ENCODE peak calls at places on chromosomes 6 and 20, in nine cellular contexts. One of them, this sample, is unnamed.

GRCh38 chr6:83708546-83708969 is 343 bp downstream of the SNAP91 start:
- DNase-seq in NK-92 treated with Interleukin-12 subunit alpha and Interleukin-12 subunit beta, amount 100 ng/mL, for 24 hours: no peak
- DNase-seq in HT1080: no peak
- DNase-seq in NCI-H460: no peak
- DNase-seq in amniotic epithelial cell: peak; percentile 9
- DNase-seq in WTC11: peak; percentile 50
- DNase-seq in activated CD4-positive, alpha-beta T cell treated with anti-CD3 and anti-CD28 coated beads, Interleukin-2, amount 50 U/mL, for 24 hours: no peak
- DNase-seq in stimulated activated CD4-positive, alpha-beta T cell treated with anti-CD3 and anti-CD28 coated beads, Interleukin-4, amount 100 ng/mL, for 1 hour: no peak
- DNase-seq in Calu3: no peak
- DNase-seq in this sample: peak; percentile 13

GRCh38 chr6:292506-293184 is 358 bp downstream of the DUSP22 start:
- DNase-seq in Calu3: peak; percentile 36
- DNase-seq in activated CD4-positive, alpha-beta T cell treated with anti-CD3 and anti-CD28 coated beads, Interleukin-2, amount 50 U/mL, for 24 hours: peak; percentile 59
- DNase-seq in WTC11: peak; percentile 64
- DNase-seq in HT1080: peak; percentile 38
- DNase-seq in stimulated activated CD4-positive, alpha-beta T cell treated with anti-CD3 and anti-CD28 coated beads, Interleukin-4, amount 100 ng/mL, for 1 hour: peak; percentile 73
- DNase-seq in NCI-H460: peak; percentile 49
- DNase-seq in NK-92 treated with Interleukin-12 subunit alpha and Interleukin-12 subunit beta, amount 100 ng/mL, for 24 hours: no peak
- DNase-seq in amniotic epithelial cell: peak; percentile 29
- DNase-seq in this sample: no peak

GRCh38 chr20:50048420-50049166 is 64.4 kb downstream of the UBE2V1 start:
- DNase-seq in NCI-H460: no peak
- DNase-seq in amniotic epithelial cell: no peak
- DNase-seq in activated CD4-positive, alpha-beta T cell treated with anti-CD3 and anti-CD28 coated beads, Interleukin-2, amount 50 U/mL, for 24 hours: no peak
- DNase-seq in WTC11: no peak
- DNase-seq in Calu3: no peak
- DNase-seq in HT1080: no peak
- DNase-seq in NK-92 treated with Interleukin-12 subunit alpha and Interleukin-12 subunit beta, amount 100 ng/mL, for 24 hours: peak; percentile 22
- DNase-seq in stimulated activated CD4-positive, alpha-beta T cell treated with anti-CD3 and anti-CD28 coated beads, Interleukin-4, amount 100 ng/mL, for 1 hour: no peak
- DNase-seq in this sample: no peak

GRCh38 chr20:33306807-33307206 is 23.8 kb downstream of the BPIFB1 start:
- DNase-seq in amniotic epithelial cell: no peak
- DNase-seq in HT1080: no peak
- DNase-seq in Calu3: no peak
- DNase-seq in stimulated activated CD4-positive, alpha-beta T cell treated with anti-CD3 and anti-CD28 coated beads, Interleukin-4, amount 100 ng/mL, for 1 hour: no peak
- DNase-seq in NCI-H460: no peak
- DNase-seq in activated CD4-positive, alpha-beta T cell treated with anti-CD3 and anti-CD28 coated beads, Interleukin-2, amount 50 U/mL, for 24 hours: no peak
- DNase-seq in NK-92 treated with Interleukin-12 subunit alpha and Interleukin-12 subunit beta, amount 100 ng/mL, for 24 hours: no peak
- DNase-seq in WTC11: no peak
- DNase-seq in this sample: no peak

GRCh38 chr6:109869398-109870165 is 108.5 kb upstream of the GPR6 start:
- DNase-seq in stimulated activated CD4-positive, alpha-beta T cell treated with anti-CD3 and anti-CD28 coated beads, Interleukin-4, amount 100 ng/mL, for 1 hour: no peak
- DNase-seq in amniotic epithelial cell: peak; percentile 7
- DNase-seq in HT1080: peak; percentile 8
- DNase-seq in WTC11: no peak
- DNase-seq in NK-92 treated with Interleukin-12 subunit alpha and Interleukin-12 subunit beta, amount 100 ng/mL, for 24 hours: no peak
- DNase-seq in activated CD4-positive, alpha-beta T cell treated with anti-CD3 and anti-CD28 coated beads, Interleukin-2, amount 50 U/mL, for 24 hours: no peak
- DNase-seq in NCI-H460: no peak
- DNase-seq in Calu3: no peak
- DNase-seq in this sample: no peak

GRCh38 chr6:169328112-169328801 is 74.6 kb upstream of the THBS2 start:
- DNase-seq in NCI-H460: no peak
- DNase-seq in WTC11: no peak
- DNase-seq in amniotic epithelial cell: peak; percentile 96
- DNase-seq in Calu3: no peak
- DNase-seq in activated CD4-positive, alpha-beta T cell treated with anti-CD3 and anti-CD28 coated beads, Interleukin-2, amount 50 U/mL, for 24 hours: no peak
- DNase-seq in NK-92 treated with Interleukin-12 subunit alpha and Interleukin-12 subunit beta, amount 100 ng/mL, for 24 hours: no peak
- DNase-seq in stimulated activated CD4-positive, alpha-beta T cell treated with anti-CD3 and anti-CD28 coated beads, Interleukin-4, amount 100 ng/mL, for 1 hour: no peak
- DNase-seq in HT1080: peak; percentile 69
- DNase-seq in this sample: no peak

GRCh38 chr20:38489181-38489580 is 16.5 kb downstream of the RALGAPB start:
- DNase-seq in NK-92 treated with Interleukin-12 subunit alpha and Interleukin-12 subunit beta, amount 100 ng/mL, for 24 hours: no peak
- DNase-seq in WTC11: no peak
- DNase-seq in HT1080: no peak
- DNase-seq in amniotic epithelial cell: no peak
- DNase-seq in activated CD4-positive, alpha-beta T cell treated with anti-CD3 and anti-CD28 coated beads, Interleukin-2, amount 50 U/mL, for 24 hours: no peak
- DNase-seq in stimulated activated CD4-positive, alpha-beta T cell treated with anti-CD3 and anti-CD28 coated beads, Interleukin-4, amount 100 ng/mL, for 1 hour: no peak
- DNase-seq in Calu3: no peak
- DNase-seq in NCI-H460: no peak
- DNase-seq in this sample: no peak

GRCh38 chr6:21666200-21666671 is 72.7 kb downstream of the SOX4 start:
- DNase-seq in HT1080: no peak
- DNase-seq in WTC11: peak; percentile 84
- DNase-seq in Calu3: no peak
- DNase-seq in amniotic epithelial cell: no peak
- DNase-seq in activated CD4-positive, alpha-beta T cell treated with anti-CD3 and anti-CD28 coated beads, Interleukin-2, amount 50 U/mL, for 24 hours: no peak
- DNase-seq in stimulated activated CD4-positive, alpha-beta T cell treated with anti-CD3 and anti-CD28 coated beads, Interleukin-4, amount 100 ng/mL, for 1 hour: no peak
- DNase-seq in NCI-H460: no peak
- DNase-seq in NK-92 treated with Interleukin-12 subunit alpha and Interleukin-12 subunit beta, amount 100 ng/mL, for 24 hours: no peak
- DNase-seq in this sample: peak; percentile 19

GRCh38 chr20:58264271-58264670 is 35.8 kb upstream of the ANKRD60 start:
- DNase-seq in WTC11: no peak
- DNase-seq in NCI-H460: no peak
- DNase-seq in NK-92 treated with Interleukin-12 subunit alpha and Interleukin-12 subunit beta, amount 100 ng/mL, for 24 hours: no peak
- DNase-seq in stimulated activated CD4-positive, alpha-beta T cell treated with anti-CD3 and anti-CD28 coated beads, Interleukin-4, amount 100 ng/mL, for 1 hour: no peak
- DNase-seq in amniotic epithelial cell: no peak
- DNase-seq in HT1080: no peak
- DNase-seq in activated CD4-positive, alpha-beta T cell treated with anti-CD3 and anti-CD28 coated beads, Interleukin-2, amount 50 U/mL, for 24 hours: no peak
- DNase-seq in Calu3: no peak
- DNase-seq in this sample: no peak

GRCh38 chr20:8132632-8133587 is 844 bp downstream of the PLCB1 start:
- DNase-seq in amniotic epithelial cell: no peak
- DNase-seq in Calu3: no peak
- DNase-seq in NCI-H460: no peak
- DNase-seq in HT1080: no peak
- DNase-seq in activated CD4-positive, alpha-beta T cell treated with anti-CD3 and anti-CD28 coated beads, Interleukin-2, amount 50 U/mL, for 24 hours: no peak
- DNase-seq in NK-92 treated with Interleukin-12 subunit alpha and Interleukin-12 subunit beta, amount 100 ng/mL, for 24 hours: no peak
- DNase-seq in WTC11: peak; percentile 28
- DNase-seq in stimulated activated CD4-positive, alpha-beta T cell treated with anti-CD3 and anti-CD28 coated beads, Interleukin-4, amount 100 ng/mL, for 1 hour: peak; percentile 5
- DNase-seq in this sample: no peak

GRCh38 chr6:1123406-1123805 is 188.5 kb upstream of the FOXQ1 start:
- DNase-seq in activated CD4-positive, alpha-beta T cell treated with anti-CD3 and anti-CD28 coated beads, Interleukin-2, amount 50 U/mL, for 24 hours: no peak
- DNase-seq in WTC11: no peak
- DNase-seq in stimulated activated CD4-positive, alpha-beta T cell treated with anti-CD3 and anti-CD28 coated beads, Interleukin-4, amount 100 ng/mL, for 1 hour: no peak
- DNase-seq in NK-92 treated with Interleukin-12 subunit alpha and Interleukin-12 subunit beta, amount 100 ng/mL, for 24 hours: no peak
- DNase-seq in Calu3: no peak
- DNase-seq in amniotic epithelial cell: no peak
- DNase-seq in NCI-H460: no peak
- DNase-seq in HT1080: no peak
- DNase-seq in this sample: no peak

GRCh38 chr20:2118783-2119182 is 17.2 kb downstream of the STK35 start:
- DNase-seq in stimulated activated CD4-positive, alpha-beta T cell treated with anti-CD3 and anti-CD28 coated beads, Interleukin-4, amount 100 ng/mL, for 1 hour: no peak
- DNase-seq in amniotic epithelial cell: peak; percentile 25
- DNase-seq in Calu3: no peak
- DNase-seq in HT1080: no peak
- DNase-seq in NK-92 treated with Interleukin-12 subunit alpha and Interleukin-12 subunit beta, amount 100 ng/mL, for 24 hours: no peak
- DNase-seq in WTC11: no peak
- DNase-seq in activated CD4-positive, alpha-beta T cell treated with anti-CD3 and anti-CD28 coated beads, Interleukin-2, amount 50 U/mL, for 24 hours: peak; percentile 26
- DNase-seq in NCI-H460: no peak
- DNase-seq in this sample: no peak

GRCh38 chr6:24910850-24911712 is 24.7 kb downstream of the RIPOR2 start:
- DNase-seq in HT1080: no peak
- DNase-seq in NCI-H460: no peak
- DNase-seq in NK-92 treated with Interleukin-12 subunit alpha and Interleukin-12 subunit beta, amount 100 ng/mL, for 24 hours: no peak
- DNase-seq in stimulated activated CD4-positive, alpha-beta T cell treated with anti-CD3 and anti-CD28 coated beads, Interleukin-4, amount 100 ng/mL, for 1 hour: peak; percentile 67
- DNase-seq in activated CD4-positive, alpha-beta T cell treated with anti-CD3 and anti-CD28 coated beads, Interleukin-2, amount 50 U/mL, for 24 hours: no peak
- DNase-seq in WTC11: peak; percentile 69
- DNase-seq in amniotic epithelial cell: peak; percentile 34
- DNase-seq in Calu3: peak; percentile 55
- DNase-seq in this sample: peak; percentile 21

GRCh38 chr6:277746-278145 is 14.5 kb upstream of the DUSP22 start:
- DNase-seq in NCI-H460: no peak
- DNase-seq in HT1080: no peak
- DNase-seq in Calu3: no peak
- DNase-seq in stimulated activated CD4-positive, alpha-beta T cell treated with anti-CD3 and anti-CD28 coated beads, Interleukin-4, amount 100 ng/mL, for 1 hour: no peak
- DNase-seq in activated CD4-positive, alpha-beta T cell treated with anti-CD3 and anti-CD28 coated beads, Interleukin-2, amount 50 U/mL, for 24 hours: no peak
- DNase-seq in amniotic epithelial cell: no peak
- DNase-seq in NK-92 treated with Interleukin-12 subunit alpha and Interleukin-12 subunit beta, amount 100 ng/mL, for 24 hours: no peak
- DNase-seq in WTC11: no peak
- DNase-seq in this sample: no peak

GRCh38 chr6:127191716-127192115 is 73.2 kb downstream of the RSPO3 start:
- DNase-seq in activated CD4-positive, alpha-beta T cell treated with anti-CD3 and anti-CD28 coated beads, Interleukin-2, amount 50 U/mL, for 24 hours: no peak
- DNase-seq in Calu3: no peak
- DNase-seq in NCI-H460: no peak
- DNase-seq in NK-92 treated with Interleukin-12 subunit alpha and Interleukin-12 subunit beta, amount 100 ng/mL, for 24 hours: no peak
- DNase-seq in WTC11: no peak
- DNase-seq in stimulated activated CD4-positive, alpha-beta T cell treated with anti-CD3 and anti-CD28 coated beads, Interleukin-4, amount 100 ng/mL, for 1 hour: no peak
- DNase-seq in HT1080: peak; percentile 24
- DNase-seq in amniotic epithelial cell: peak; percentile 42
- DNase-seq in this sample: no peak

GRCh38 chr6:169556238-169556637 is 145.6 kb downstream of the WDR27 start:
- DNase-seq in stimulated activated CD4-positive, alpha-beta T cell treated with anti-CD3 and anti-CD28 coated beads, Interleukin-4, amount 100 ng/mL, for 1 hour: no peak
- DNase-seq in amniotic epithelial cell: no peak
- DNase-seq in HT1080: no peak
- DNase-seq in WTC11: no peak
- DNase-seq in Calu3: no peak
- DNase-seq in NK-92 treated with Interleukin-12 subunit alpha and Interleukin-12 subunit beta, amount 100 ng/mL, for 24 hours: no peak
- DNase-seq in activated CD4-positive, alpha-beta T cell treated with anti-CD3 and anti-CD28 coated beads, Interleukin-2, amount 50 U/mL, for 24 hours: no peak
- DNase-seq in NCI-H460: no peak
- DNase-seq in this sample: no peak

GRCh38 chr6:38143191-38144154 is 323.9 kb downstream of the ZFAND3 start:
- DNase-seq in Calu3: no peak
- DNase-seq in NK-92 treated with Interleukin-12 subunit alpha and Interleukin-12 subunit beta, amount 100 ng/mL, for 24 hours: no peak
- DNase-seq in NCI-H460: no peak
- DNase-seq in HT1080: peak; percentile 67
- DNase-seq in activated CD4-positive, alpha-beta T cell treated with anti-CD3 and anti-CD28 coated beads, Interleukin-2, amount 50 U/mL, for 24 hours: no peak
- DNase-seq in amniotic epithelial cell: peak; percentile 37
- DNase-seq in stimulated activated CD4-positive, alpha-beta T cell treated with anti-CD3 and anti-CD28 coated beads, Interleukin-4, amount 100 ng/mL, for 1 hour: no peak
- DNase-seq in WTC11: no peak
- DNase-seq in this sample: no peak

GRCh38 chr6:95923518-95923917 is 92.3 kb upstream of the FUT9 start:
- DNase-seq in Calu3: no peak
- DNase-seq in WTC11: peak; percentile 53
- DNase-seq in NCI-H460: no peak
- DNase-seq in activated CD4-positive, alpha-beta T cell treated with anti-CD3 and anti-CD28 coated beads, Interleukin-2, amount 50 U/mL, for 24 hours: no peak
- DNase-seq in NK-92 treated with Interleukin-12 subunit alpha and Interleukin-12 subunit beta, amount 100 ng/mL, for 24 hours: no peak
- DNase-seq in HT1080: no peak
- DNase-seq in amniotic epithelial cell: no peak
- DNase-seq in stimulated activated CD4-positive, alpha-beta T cell treated with anti-CD3 and anti-CD28 coated beads, Interleukin-4, amount 100 ng/mL, for 1 hour: no peak
- DNase-seq in this sample: no peak

GRCh38 chr6:12557760-12558159 is 158.8 kb upstream of the PHACTR1 start:
- DNase-seq in HT1080: no peak
- DNase-seq in WTC11: no peak
- DNase-seq in stimulated activated CD4-positive, alpha-beta T cell treated with anti-CD3 and anti-CD28 coated beads, Interleukin-4, amount 100 ng/mL, for 1 hour: no peak
- DNase-seq in amniotic epithelial cell: peak; percentile 69
- DNase-seq in activated CD4-positive, alpha-beta T cell treated with anti-CD3 and anti-CD28 coated beads, Interleukin-2, amount 50 U/mL, for 24 hours: no peak
- DNase-seq in NK-92 treated with Interleukin-12 subunit alpha and Interleukin-12 subunit beta, amount 100 ng/mL, for 24 hours: no peak
- DNase-seq in NCI-H460: no peak
- DNase-seq in Calu3: no peak
- DNase-seq in this sample: no peak

GRCh38 chr20:31704225-31705119 is 18.2 kb downstream of the BCL2L1 start:
- DNase-seq in Calu3: peak; percentile 97
- DNase-seq in HT1080: peak; percentile 96
- DNase-seq in activated CD4-positive, alpha-beta T cell treated with anti-CD3 and anti-CD28 coated beads, Interleukin-2, amount 50 U/mL, for 24 hours: no peak
- DNase-seq in NCI-H460: peak; percentile 59
- DNase-seq in amniotic epithelial cell: peak; percentile 43
- DNase-seq in NK-92 treated with Interleukin-12 subunit alpha and Interleukin-12 subunit beta, amount 100 ng/mL, for 24 hours: no peak
- DNase-seq in stimulated activated CD4-positive, alpha-beta T cell treated with anti-CD3 and anti-CD28 coated beads, Interleukin-4, amount 100 ng/mL, for 1 hour: no peak
- DNase-seq in WTC11: peak; percentile 35
- DNase-seq in this sample: peak; percentile 67

GRCh38 chr6:30002871-30003270 is 58.2 kb upstream of the POLR1H start:
- DNase-seq in NK-92 treated with Interleukin-12 subunit alpha and Interleukin-12 subunit beta, amount 100 ng/mL, for 24 hours: no peak
- DNase-seq in activated CD4-positive, alpha-beta T cell treated with anti-CD3 and anti-CD28 coated beads, Interleukin-2, amount 50 U/mL, for 24 hours: no peak
- DNase-seq in HT1080: peak; percentile 27
- DNase-seq in amniotic epithelial cell: peak; percentile 19
- DNase-seq in NCI-H460: no peak
- DNase-seq in Calu3: no peak
- DNase-seq in WTC11: no peak
- DNase-seq in stimulated activated CD4-positive, alpha-beta T cell treated with anti-CD3 and anti-CD28 coated beads, Interleukin-4, amount 100 ng/mL, for 1 hour: no peak
- DNase-seq in this sample: no peak

GRCh38 chr6:121436966-121437756 is 1.7 kb downstream of the GJA1 start:
- DNase-seq in WTC11: peak; percentile 54
- DNase-seq in HT1080: no peak
- DNase-seq in stimulated activated CD4-positive, alpha-beta T cell treated with anti-CD3 and anti-CD28 coated beads, Interleukin-4, amount 100 ng/mL, for 1 hour: peak; percentile 8
- DNase-seq in amniotic epithelial cell: peak; percentile 60
- DNase-seq in Calu3: peak; percentile 48
- DNase-seq in activated CD4-positive, alpha-beta T cell treated with anti-CD3 and anti-CD28 coated beads, Interleukin-2, amount 50 U/mL, for 24 hours: no peak
- DNase-seq in NK-92 treated with Interleukin-12 subunit alpha and Interleukin-12 subunit beta, amount 100 ng/mL, for 24 hours: no peak
- DNase-seq in NCI-H460: no peak
- DNase-seq in this sample: peak; percentile 61

GRCh38 chr20:50772418-50773185 is 22.3 kb upstream of the BCAS4 start:
- DNase-seq in WTC11: no peak
- DNase-seq in stimulated activated CD4-positive, alpha-beta T cell treated with anti-CD3 and anti-CD28 coated beads, Interleukin-4, amount 100 ng/mL, for 1 hour: no peak
- DNase-seq in NCI-H460: no peak
- DNase-seq in amniotic epithelial cell: no peak
- DNase-seq in activated CD4-positive, alpha-beta T cell treated with anti-CD3 and anti-CD28 coated beads, Interleukin-2, amount 50 U/mL, for 24 hours: no peak
- DNase-seq in Calu3: no peak
- DNase-seq in HT1080: no peak
- DNase-seq in NK-92 treated with Interleukin-12 subunit alpha and Interleukin-12 subunit beta, amount 100 ng/mL, for 24 hours: no peak
- DNase-seq in this sample: no peak

GRCh38 chr20:52168116-52168515 is 23.5 kb downstream of the ZFP64 start:
- DNase-seq in NK-92 treated with Interleukin-12 subunit alpha and Interleukin-12 subunit beta, amount 100 ng/mL, for 24 hours: no peak
- DNase-seq in amniotic epithelial cell: no peak
- DNase-seq in NCI-H460: no peak
- DNase-seq in activated CD4-positive, alpha-beta T cell treated with anti-CD3 and anti-CD28 coated beads, Interleukin-2, amount 50 U/mL, for 24 hours: no peak
- DNase-seq in HT1080: no peak
- DNase-seq in Calu3: no peak
- DNase-seq in WTC11: no peak
- DNase-seq in stimulated activated CD4-positive, alpha-beta T cell treated with anti-CD3 and anti-CD28 coated beads, Interleukin-4, amount 100 ng/mL, for 1 hour: no peak
- DNase-seq in this sample: no peak

GRCh38 chr6:2008383-2008976 is 236.9 kb downstream of the GMDS start:
- DNase-seq in activated CD4-positive, alpha-beta T cell treated with anti-CD3 and anti-CD28 coated beads, Interleukin-2, amount 50 U/mL, for 24 hours: no peak
- DNase-seq in NK-92 treated with Interleukin-12 subunit alpha and Interleukin-12 subunit beta, amount 100 ng/mL, for 24 hours: no peak
- DNase-seq in amniotic epithelial cell: no peak
- DNase-seq in NCI-H460: no peak
- DNase-seq in WTC11: no peak
- DNase-seq in HT1080: no peak
- DNase-seq in stimulated activated CD4-positive, alpha-beta T cell treated with anti-CD3 and anti-CD28 coated beads, Interleukin-4, amount 100 ng/mL, for 1 hour: no peak
- DNase-seq in Calu3: no peak
- DNase-seq in this sample: no peak

GRCh38 chr6:133623065-133623464 is 265.8 kb upstream of the TCF21 start:
- DNase-seq in NK-92 treated with Interleukin-12 subunit alpha and Interleukin-12 subunit beta, amount 100 ng/mL, for 24 hours: no peak
- DNase-seq in HT1080: peak; percentile 32
- DNase-seq in WTC11: no peak
- DNase-seq in amniotic epithelial cell: no peak
- DNase-seq in activated CD4-positive, alpha-beta T cell treated with anti-CD3 and anti-CD28 coated beads, Interleukin-2, amount 50 U/mL, for 24 hours: no peak
- DNase-seq in Calu3: no peak
- DNase-seq in stimulated activated CD4-positive, alpha-beta T cell treated with anti-CD3 and anti-CD28 coated beads, Interleukin-4, amount 100 ng/mL, for 1 hour: no peak
- DNase-seq in NCI-H460: no peak
- DNase-seq in this sample: peak; percentile 34

GRCh38 chr6:151004415-151005024 is 139.0 kb downstream of the MTHFD1L start:
- DNase-seq in NCI-H460: peak; percentile 58
- DNase-seq in Calu3: peak; percentile 2
- DNase-seq in HT1080: peak; percentile 84
- DNase-seq in stimulated activated CD4-positive, alpha-beta T cell treated with anti-CD3 and anti-CD28 coated beads, Interleukin-4, amount 100 ng/mL, for 1 hour: no peak
- DNase-seq in activated CD4-positive, alpha-beta T cell treated with anti-CD3 and anti-CD28 coated beads, Interleukin-2, amount 50 U/mL, for 24 hours: no peak
- DNase-seq in WTC11: no peak
- DNase-seq in NK-92 treated with Interleukin-12 subunit alpha and Interleukin-12 subunit beta, amount 100 ng/mL, for 24 hours: no peak
- DNase-seq in amniotic epithelial cell: peak; percentile 94
- DNase-seq in this sample: peak; percentile 75

GRCh38 chr6:33874136-33874535 is 70.3 kb upstream of the MLN start:
- DNase-seq in Calu3: no peak
- DNase-seq in amniotic epithelial cell: no peak
- DNase-seq in HT1080: no peak
- DNase-seq in NCI-H460: no peak
- DNase-seq in WTC11: no peak
- DNase-seq in stimulated activated CD4-positive, alpha-beta T cell treated with anti-CD3 and anti-CD28 coated beads, Interleukin-4, amount 100 ng/mL, for 1 hour: no peak
- DNase-seq in activated CD4-positive, alpha-beta T cell treated with anti-CD3 and anti-CD28 coated beads, Interleukin-2, amount 50 U/mL, for 24 hours: no peak
- DNase-seq in NK-92 treated with Interleukin-12 subunit alpha and Interleukin-12 subunit beta, amount 100 ng/mL, for 24 hours: no peak
- DNase-seq in this sample: no peak

GRCh38 chr20:8535403-8536003 is 403.4 kb downstream of the PLCB1 start:
- DNase-seq in activated CD4-positive, alpha-beta T cell treated with anti-CD3 and anti-CD28 coated beads, Interleukin-2, amount 50 U/mL, for 24 hours: no peak
- DNase-seq in amniotic epithelial cell: no peak
- DNase-seq in stimulated activated CD4-positive, alpha-beta T cell treated with anti-CD3 and anti-CD28 coated beads, Interleukin-4, amount 100 ng/mL, for 1 hour: no peak
- DNase-seq in WTC11: peak; percentile 40
- DNase-seq in Calu3: peak; percentile 26
- DNase-seq in NCI-H460: peak; percentile 7
- DNase-seq in HT1080: no peak
- DNase-seq in NK-92 treated with Interleukin-12 subunit alpha and Interleukin-12 subunit beta, amount 100 ng/mL, for 24 hours: no peak
- DNase-seq in this sample: peak; percentile 5

GRCh38 chr20:31675828-31676533 is 38.3 kb downstream of the COX4I2 start:
- DNase-seq in WTC11: no peak
- DNase-seq in NCI-H460: no peak
- DNase-seq in stimulated activated CD4-positive, alpha-beta T cell treated with anti-CD3 and anti-CD28 coated beads, Interleukin-4, amount 100 ng/mL, for 1 hour: peak; percentile 51
- DNase-seq in amniotic epithelial cell: peak; percentile 99
- DNase-seq in activated CD4-positive, alpha-beta T cell treated with anti-CD3 and anti-CD28 coated beads, Interleukin-2, amount 50 U/mL, for 24 hours: peak; percentile 49
- DNase-seq in HT1080: peak; percentile 36
- DNase-seq in Calu3: no peak
- DNase-seq in NK-92 treated with Interleukin-12 subunit alpha and Interleukin-12 subunit beta, amount 100 ng/mL, for 24 hours: peak; percentile 63
- DNase-seq in this sample: no peak

This sample was measured in SJSA1.